ENCODE peak calls at places on chromosomes 11 and 22, in four cellular contexts. D is ovary, T is lower leg skin, S is cardiac muscle cell. Q is an unnamed sample.
A peak's percentile ranks its signal among the peaks of the same experiment; 100 is the strongest.

GRCh38 chr22:33272866-33273265 is 214.7 kb upstream of the SYN3 start:
- DNase-seq in D (no peak), T (no peak), S (no peak), Q (no peak)

GRCh38 chr11:44633641-44634040 is 68.2 kb downstream of the CD82 start:
- DNase-seq in D (no peak), T (no peak), S (peak; percentile 49), Q (peak; percentile 12)

GRCh38 chr22:22867996-22868715 is 19.5 kb upstream of the IGLL5 start:
- DNase-seq in D (no peak), T (peak; percentile 7), S (no peak), Q (no peak)

GRCh38 chr11:2580061-2580421 is 119.8 kb downstream of the KCNQ1OT1 start:
- DNase-seq in D (peak; percentile 28), T (no peak), S (no peak), Q (no peak)

GRCh38 chr22:42320463-42321416 is 50.3 kb upstream of the TCF20 start:
- DNase-seq in D (no peak), T (no peak), S (no peak), Q (no peak)

GRCh38 chr11:22192289-22192641 is 620 bp upstream of the ANO5 start:
- DNase-seq in D (no peak), T (no peak), S (peak; percentile 36), Q (no peak)

GRCh38 chr11:91926967-91927366 is 297.7 kb upstream of the FAT3 start:
- DNase-seq in D (no peak), T (no peak), S (no peak), Q (peak; percentile 50)

GRCh38 chr11:76282786-76283185 is 76.5 kb upstream of the WNT11 start:
- DNase-seq in D (no peak), T (no peak), S (no peak), Q (no peak)

GRCh38 chr11:66314561-66315497 is 2.0 kb downstream of the CD248 start:
- DNase-seq in D (no peak), T (no peak), S (no peak), Q (no peak)

GRCh38 chr11:106961518-106961917 is 56.8 kb downstream of the GUCY1A2 start:
- DNase-seq in D (no peak), T (no peak), S (no peak), Q (peak; percentile 95)

GRCh38 chr11:118530683-118531596 is at the start of gene TMEM25:
- DNase-seq in D (peak; percentile 79), T (no peak), S (peak; percentile 82), Q (peak; percentile 36)

GRCh38 chr11:3631331-3631730 is 10.5 kb downstream of the ART5 start:
- DNase-seq in D (no peak), T (no peak), S (no peak), Q (no peak)

GRCh38 chr22:43894122-43894521 is 2.3 kb upstream of the PNPLA5 start:
- DNase-seq in D (no peak), T (no peak), S (no peak), Q (no peak)

GRCh38 chr22:20968281-20968977 is 1.4 kb downstream of the AIFM3 start:
- DNase-seq in D (no peak), T (no peak), S (no peak), Q (no peak)

GRCh38 chr11:36619502-36619901 is 21.5 kb upstream of the RAG2 start:
- DNase-seq in D (no peak), T (no peak), S (peak; percentile 12), Q (peak; percentile 3)

GRCh38 chr11:122439911-122440782 is 215.4 kb upstream of the UBASH3B start:
- DNase-seq in D (peak; percentile 50), T (no peak), S (peak; percentile 51), Q (peak; percentile 55)

GRCh38 chr11:36109850-36110606 is 166.2 kb downstream of the LDLRAD3 start:
- DNase-seq in D (no peak), T (no peak), S (no peak), Q (peak; percentile 38)

GRCh38 chr22:17921871-17922821 is 102.2 kb downstream of the MICAL3 start:
- DNase-seq in D (peak; percentile 24), T (no peak), S (peak; percentile 89), Q (no peak)

GRCh38 chr11:6612008-6612815 is at the start of gene TAF10:
- DNase-seq in D (peak; percentile 98), T (peak; percentile 97), S (peak; percentile 97), Q (peak; percentile 97)

GRCh38 chr11:1219836-1220810 is 2.7 kb upstream of the MUC5B start:
- DNase-seq in D (peak; percentile 16), T (no peak), S (peak; percentile 27), Q (peak; percentile 16)

GRCh38 chr11:126607374-126607773 is 251.9 kb downstream of the ST3GAL4 start:
- DNase-seq in D (no peak), T (no peak), S (peak; percentile 64), Q (peak; percentile 49)
- TF ChIP-seq CTCF in D (no peak), T (no peak), S (peak; percentile 77), Q (peak; percentile 76)

DNA sequence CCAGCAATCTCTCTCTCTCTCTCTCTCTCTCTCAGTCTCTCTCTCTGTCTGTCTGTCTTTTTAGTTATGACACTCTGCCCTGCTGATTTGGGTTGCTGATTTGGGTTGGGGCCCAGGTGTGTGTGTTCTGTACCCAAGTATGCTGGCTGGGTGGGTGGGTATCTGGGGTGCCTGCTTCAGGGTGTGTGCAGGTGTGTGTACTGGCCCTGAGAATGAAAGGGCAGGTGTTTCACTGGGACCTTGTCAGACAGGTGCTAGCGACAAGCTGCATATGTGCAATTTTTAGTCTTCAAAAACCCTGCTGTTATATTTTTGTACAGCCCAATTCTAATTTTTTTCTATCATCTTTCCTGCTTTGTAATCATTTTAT is 940 bp downstream of the CSF2RB start:
- DNase-seq in D (no peak), T (no peak), S (no peak), Q (no peak)
- H3K4me3 ChIP-seq in D (no peak overlapping the region), T (no peak overlapping the region), S (no peak overlapping the region), Q (no peak overlapping the region)

GRCh38 chr11:72625746-72626636 is 48.2 kb downstream of the PDE2A start:
- DNase-seq in D (peak; percentile 75), T (peak; percentile 30), S (peak; percentile 49), Q (peak; percentile 62)
- TF ChIP-seq CTCF in D (no peak), T (no peak), S (no peak), Q (no peak)

GRCh38 chr11:57459112-57460016 is 964 bp upstream of the RTN4RL2 start:
- DNase-seq in D (no peak), T (no peak), S (peak; percentile 15), Q (no peak)

GRCh38 chr11:57461841-57462489 is 1.6 kb downstream of the RTN4RL2 start:
- DNase-seq in D (no peak), T (no peak), S (no peak), Q (no peak)

GRCh38 chr11:57460017-57460755 is at the start of gene RTN4RL2:
- DNase-seq in D (no peak), T (no peak), S (peak; percentile 67), Q (peak; percentile 50)

GRCh38 chr11:57462597-57462996 is 2.3 kb downstream of the RTN4RL2 start:
- DNase-seq in D (no peak), T (no peak), S (no peak), Q (no peak)

GRCh38 chr11:57460756-57461749 is 725 bp downstream of the RTN4RL2 start:
- DNase-seq in D (no peak), T (no peak), S (no peak), Q (no peak)
- H3K4me3 ChIP-seq in D (peak overlapping the region; percentile 24), T (peak overlapping the region; percentile 14), S (peak overlapping the region; percentile 38), Q (peak overlapping the region; percentile 42)

GRCh38 chr22:45163417-45164216 is at the start of gene NUP50:
- DNase-seq in D (peak; percentile 95), T (peak; percentile 94), S (peak; percentile 97), Q (peak; percentile 98)
- TF ChIP-seq CTCF in D (peak; percentile 33), T (no peak), S (no peak), Q (no peak)

GRCh38 chr22:47337161-47337621 is 574.7 kb downstream of the TBC1D22A start:
- DNase-seq in D (peak; percentile 31), T (no peak), S (no peak), Q (peak; percentile 92)
- H3K4me3 ChIP-seq in D (no peak overlapping the region), T (no peak overlapping the region), S (no peak overlapping the region), Q (peak overlapping the region; percentile 16)